ENCODE peak calls at places on chromosome 13, in ten cellular contexts. K is M059J, R is neural progenitor cell, N is NCI-H146, G is brain microvascular endothelial cell, X is T-helper 2 cell, A is K562, F is endothelial cell, W is HCT116, C is neural crest cell. U is an unnamed sample.

GRCh38 chr13:32432856-32433255 is 4.9 kb upstream of the N4BP2L1 start:
- DNase-seq in K (no peak), R (no peak), N (no peak), G (no peak), X (no peak), A (no peak), F (no peak), W (no peak), C (no peak), U (no peak)

GRCh38 chr13:30898721-30899188 is 7.3 kb upstream of the MEDAG start:
- DNase-seq in K (peak; percentile 90), R (no peak), N (no peak), G (peak; percentile 99), X (no peak), A (no peak), F (peak; percentile 23), W (no peak), C (no peak), U (peak; percentile 15)

GRCh38 chr13:52118595-52118994 is 10.3 kb downstream of the NEK5 start:
- DNase-seq in K (no peak), R (peak; percentile 8), N (no peak), G (no peak), X (no peak), A (no peak), F (no peak), W (no peak), C (no peak), U (no peak)

GRCh38 chr13:98543380-98544104 is 33.4 kb downstream of the STK24 start:
- DNase-seq in K (no peak), R (no peak), N (no peak), G (no peak), X (no peak), A (no peak), F (no peak), W (no peak), C (no peak), U (no peak)

GRCh38 chr13:111126509-111126908 is 11.4 kb downstream of the ARHGEF7 start:
- DNase-seq in K (no peak), R (no peak), N (no peak), G (no peak), X (no peak), A (no peak), F (no peak), W (no peak), C (no peak), U (no peak)

GRCh38 chr13:49935171-49936084 is 712 bp downstream of the SPRYD7 start:
- DNase-seq in K (peak; percentile 70), R (peak; percentile 69), N (peak; percentile 54), G (peak; percentile 72), X (no peak), A (peak; percentile 38), F (peak; percentile 52), W (peak; percentile 66), C (no peak), U (peak; percentile 31)

GRCh38 chr13:21075303-21076264 is 14.2 kb upstream of the LATS2 start:
- DNase-seq in K (no peak), R (peak; percentile 64), N (no peak), G (no peak), X (no peak), A (no peak), F (peak; percentile 75), W (no peak), C (peak; percentile 55), U (no peak)

GRCh38 chr13:35448465-35448864 is 28.0 kb downstream of the MAB21L1 start:
- DNase-seq in K (no peak), R (no peak), N (no peak), G (no peak), X (no peak), A (no peak), F (no peak), W (no peak), C (no peak), U (no peak)

GRCh38 chr13:51811920-51812328 is 8.0 kb upstream of the DHRS12 start:
- DNase-seq in K (no peak), R (no peak), N (no peak), G (no peak), X (no peak), A (no peak), F (no peak), W (no peak), C (no peak), U (no peak)

GRCh38 chr13:111790621-111791020 is 276.3 kb upstream of the SOX1 start:
- DNase-seq in K (no peak), R (no peak), N (no peak), G (no peak), X (no peak), A (no peak), F (no peak), W (no peak), C (no peak), U (no peak)

GRCh38 chr13:111121421-111121820 is 6.3 kb downstream of the ARHGEF7 start:
- DNase-seq in K (no peak), R (no peak), N (no peak), G (no peak), X (no peak), A (no peak), F (no peak), W (no peak), C (no peak), U (no peak)

GRCh38 chr13:46896346-46897138 is at the start of gene HTR2A:
- DNase-seq in K (peak; percentile 23), R (peak; percentile 55), N (no peak), G (peak; percentile 19), X (no peak), A (no peak), F (no peak), W (no peak), C (no peak), U (no peak)

GRCh38 chr13:110640591-110641029 is 25.3 kb downstream of the NAXD start:
- DNase-seq in K (peak; percentile 26), R (no peak), N (no peak), G (peak; percentile 17), X (no peak), A (no peak), F (no peak), W (no peak), C (no peak), U (no peak)